ENCODE peak calls at places on chromosomes 5 and 9, in six cellular contexts. T is H1, R is stomach, Q is SK-N-SH, P is A549, J is K562. Z is an unnamed sample.

GRCh38 chr9:36995927-36996471 is 38.1 kb downstream of the PAX5 start:
- DNase-seq in T (peak), R (peak), Q (peak), P (peak), J (peak), Z (no peak)

GRCh38 chr5:177607452-177608192 is 7.7 kb downstream of the B4GALT7 start:
- DNase-seq in T (peak), R (peak), Q (peak), P (peak), J (peak), Z (peak)

GRCh38 chr9:134892820-134893420 is 12.3 kb downstream of the FCN2 start:
- DNase-seq in T (no peak), R (peak), Q (no peak), P (no peak), J (no peak), Z (no peak)

GRCh38 chr5:33170414-33170813 is 270.4 kb upstream of the TARS1 start:
- DNase-seq in T (no peak), R (no peak), Q (no peak), P (no peak), J (no peak), Z (no peak)

GRCh38 chr9:107732781-107733529 is 243.4 kb upstream of the KLF4 start:
- DNase-seq in T (no peak), R (peak), Q (no peak), P (no peak), J (no peak), Z (peak)

GRCh38 chr9:25716220-25716872 is 38.1 kb upstream of the TUSC1 start:
- DNase-seq in T (peak), R (peak), Q (peak), P (peak), J (no peak), Z (no peak)

GRCh38 chr9:33393581-33393980 is 8.8 kb downstream of the AQP7 start:
- DNase-seq in T (no peak), R (no peak), Q (no peak), P (no peak), J (no peak), Z (peak)

GRCh38 chr9:12798066-12798770 is 23.4 kb downstream of the LURAP1L start:
- DNase-seq in T (no peak), R (no peak), Q (no peak), P (no peak), J (no peak), Z (no peak)

GRCh38 chr9:133071484-133072150 is 9.8 kb downstream of the CEL start:
- DNase-seq in T (no peak), R (no peak), Q (peak), P (no peak), J (no peak), Z (no peak)

GRCh38 chr9:27861887-27862286 is 288.6 kb upstream of the C9orf72 start:
- DNase-seq in T (no peak), R (no peak), Q (no peak), P (no peak), J (no peak), Z (no peak)

GRCh38 chr5:147167529-147167928 is 67.3 kb upstream of the STK32A start:
- DNase-seq in T (no peak), R (no peak), Q (no peak), P (no peak), J (no peak), Z (no peak)

GRCh38 chr9:116391306-116391900 is 237.8 kb downstream of the PAPPA start:
- DNase-seq in T (no peak), R (no peak), Q (no peak), P (no peak), J (no peak), Z (no peak)

GRCh38 chr5:36606437-36607113 is at the start of gene SLC1A3:
- DNase-seq in T (no peak), R (peak), Q (no peak), P (peak), J (no peak), Z (peak)

GRCh38 chr5:176466245-176466871 is 18.2 kb downstream of the FAF2 start:
- DNase-seq in T (no peak), R (no peak), Q (no peak), P (no peak), J (no peak), Z (no peak)

GRCh38 chr5:145483211-145483610 is 351.9 kb downstream of the PRELID2 start:
- DNase-seq in T (no peak), R (no peak), Q (no peak), P (no peak), J (no peak), Z (no peak)

GRCh38 chr5:42591026-42591425 is 165.6 kb upstream of the CCDC152 start:
- DNase-seq in T (no peak), R (no peak), Q (no peak), P (no peak), J (no peak), Z (peak)

GRCh38 chr9:21160178-21160577 is 6.3 kb downstream of the IFNA21 start:
- DNase-seq in T (no peak), R (no peak), Q (no peak), P (no peak), J (no peak), Z (no peak)

GRCh38 chr9:124220551-124221451 is 36.9 kb upstream of the NEK6 start:
- DNase-seq in T (no peak), R (peak), Q (peak), P (peak), J (no peak), Z (no peak)

GRCh38 chr5:166257656-166258055 is 2033.8 kb upstream of the WWC1 start:
- DNase-seq in T (no peak), R (no peak), Q (no peak), P (no peak), J (no peak), Z (no peak)

GRCh38 chr5:78405820-78406750 is 45.7 kb downstream of the SCAMP1 start:
- DNase-seq in T (no peak), R (no peak), Q (no peak), P (peak), J (no peak), Z (no peak)

GRCh38 chr9:70491798-70492736 is 77.6 kb upstream of the KLF9 start:
- DNase-seq in T (no peak), R (no peak), Q (no peak), P (no peak), J (no peak), Z (no peak)

GRCh38 chr5:174222891-174223290 is 177.4 kb downstream of the NSG2 start:
- DNase-seq in T (no peak), R (no peak), Q (no peak), P (no peak), J (no peak), Z (no peak)

GRCh38 chr9:13386935-13387667 is 107.6 kb upstream of the MPDZ start:
- DNase-seq in T (no peak), R (no peak), Q (no peak), P (no peak), J (no peak), Z (no peak)

GRCh38 chr9:6049798-6050197 is 34.4 kb upstream of the RANBP6 start:
- DNase-seq in T (no peak), R (no peak), Q (no peak), P (no peak), J (peak), Z (no peak)

GRCh38 chr5:31936699-31937098 is 237.4 kb downstream of the GOLPH3 start:
- DNase-seq in T (no peak), R (no peak), Q (no peak), P (no peak), J (no peak), Z (no peak)

GRCh38 chr9:95202076-95202681 is 115.3 kb downstream of the FANCC start:
- DNase-seq in T (no peak), R (no peak), Q (no peak), P (no peak), J (no peak), Z (no peak)

GRCh38 chr9:79524266-79524665 is 47.5 kb upstream of the TLE4 start:
- DNase-seq in T (no peak), R (no peak), Q (no peak), P (no peak), J (no peak), Z (no peak)

GRCh38 chr5:23208959-23209431 is 298.4 kb upstream of the PRDM9 start:
- DNase-seq in T (peak), R (no peak), Q (peak), P (peak), J (peak), Z (no peak)

GRCh38 chr5:13913962-13914361 is 30.5 kb downstream of the DNAH5 start:
- DNase-seq in T (no peak), R (no peak), Q (no peak), P (no peak), J (no peak), Z (no peak)

GRCh38 chr5:35971186-35971877 is 19.9 kb downstream of the UGT3A1 start:
- DNase-seq in T (no peak), R (no peak), Q (no peak), P (no peak), J (no peak), Z (no peak)

GRCh38 chr5:9160747-9161146 is 385.1 kb downstream of the SEMA5A start:
- DNase-seq in T (no peak), R (no peak), Q (no peak), P (no peak), J (no peak), Z (no peak)

GRCh38 chr5:64744914-64745313 is 23.6 kb downstream of the SREK1IP1 start:
- DNase-seq in T (no peak), R (no peak), Q (no peak), P (no peak), J (no peak), Z (no peak)

GRCh38 chr9:87606921-87607521 is 109.4 kb downstream of the DAPK1 start:
- DNase-seq in T (no peak), R (no peak), Q (no peak), P (peak), J (no peak), Z (no peak)

GRCh38 chr5:73365301-73365853 is 83.2 kb downstream of the FOXD1 start:
- DNase-seq in T (no peak), R (no peak), Q (no peak), P (peak), J (no peak), Z (no peak)

GRCh38 chr9:109815366-109815947 is 35.5 kb downstream of the PALM2AKAP2 start:
- DNase-seq in T (no peak), R (no peak), Q (no peak), P (no peak), J (no peak), Z (no peak)

GRCh38 chr5:110297152-110297670 is 429.3 kb downstream of the TMEM232 start:
- DNase-seq in T (no peak), R (no peak), Q (no peak), P (no peak), J (no peak), Z (no peak)
- TF ChIP-seq EP300 in T (no peak), R (no peak), Q (no peak), P (no peak), J (no peak), Z (no peak)

GRCh38 chr5:100502684-100503083 is 32.5 kb upstream of the FAM174A start:
- DNase-seq in T (no peak), R (no peak), Q (no peak), P (no peak), J (no peak), Z (no peak)

GRCh38 chr5:100505984-100506670 is 29.0 kb upstream of the FAM174A start:
- DNase-seq in T (no peak), R (no peak), Q (no peak), P (no peak), J (no peak), Z (no peak)
- TF ChIP-seq EP300 in T (no peak), R (no peak), Q (no peak), P (no peak), J (no peak), Z (no peak)

DNA sequence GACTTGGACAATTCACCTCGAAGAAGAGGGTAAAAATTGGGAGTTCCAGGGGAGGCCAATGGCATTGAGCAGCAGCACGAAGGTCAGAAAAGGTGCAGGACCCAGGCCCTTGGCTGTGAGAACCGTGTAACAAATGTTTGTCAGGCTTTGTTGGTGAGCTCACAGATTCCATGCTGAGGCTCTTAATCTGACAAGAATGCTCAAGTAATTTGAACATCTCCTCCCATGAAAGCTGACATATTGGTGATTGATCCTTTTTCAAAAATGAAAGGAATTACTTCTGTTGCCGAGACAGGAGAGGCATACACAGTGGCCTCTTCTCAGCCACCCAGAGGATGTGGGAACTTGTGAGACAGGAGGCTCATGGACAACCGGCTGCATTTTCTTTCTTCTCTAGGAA is 11.6 kb downstream of the RAI14 start:
- DNase-seq in T (no peak), R (no peak), Q (no peak), P (no peak), J (no peak), Z (no peak)
- TF ChIP-seq EP300 in T (no peak), R (no peak), Q (no peak), P (no peak), J (no peak), Z (no peak)

GRCh38 chr9:130128782-130129424 is 43.3 kb upstream of the NCS1 start:
- DNase-seq in T (no peak), R (no peak), Q (no peak), P (no peak), J (no peak), Z (no peak)
- TF ChIP-seq EP300 in T (no peak), R (no peak), Q (no peak), P (no peak), J (no peak), Z (no peak)

GRCh38 chr5:143218563-143219170 is 184.8 kb downstream of the NR3C1 start:
- DNase-seq in T (no peak), R (no peak), Q (no peak), P (no peak), J (no peak), Z (no peak)

GRCh38 chr5:143217804-143218160 is 185.7 kb downstream of the NR3C1 start:
- DNase-seq in T (no peak), R (no peak), Q (no peak), P (no peak), J (no peak), Z (no peak)

GRCh38 chr5:143219696-143220095 is 183.8 kb downstream of the NR3C1 start:
- DNase-seq in T (no peak), R (no peak), Q (no peak), P (no peak), J (no peak), Z (no peak)

GRCh38 chr5:143217065-143217803 is 186.3 kb downstream of the NR3C1 start:
- DNase-seq in T (no peak), R (no peak), Q (no peak), P (no peak), J (no peak), Z (no peak)

GRCh38 chr5:143220748-143221211 is 182.7 kb downstream of the NR3C1 start:
- DNase-seq in T (no peak), R (no peak), Q (no peak), P (no peak), J (no peak), Z (no peak)
- TF ChIP-seq EP300 in T (no peak), R (no peak), Q (no peak), P (no peak), J (no peak), Z (no peak)

GRCh38 chr5:20420991-20421595 is 433.1 kb upstream of the CDH18 start:
- DNase-seq in T (no peak), R (no peak), Q (no peak), P (no peak), J (no peak), Z (no peak)
- TF ChIP-seq EP300 in T (no peak), R (no peak), Q (no peak), P (no peak), J (no peak), Z (no peak)

GRCh38 chr9:101362450-101362849 is 22.4 kb downstream of the BAAT start:
- DNase-seq in T (no peak), R (no peak), Q (no peak), P (no peak), J (peak), Z (no peak)

GRCh38 chr9:101369286-101369685 is 15.5 kb downstream of the BAAT start:
- DNase-seq in T (no peak), R (no peak), Q (no peak), P (peak), J (no peak), Z (no peak)

GRCh38 chr9:101366038-101366756 is 18.6 kb downstream of the BAAT start:
- DNase-seq in T (no peak), R (no peak), Q (no peak), P (peak), J (peak), Z (no peak)

GRCh38 chr9:101367323-101367722 is 17.5 kb downstream of the BAAT start:
- DNase-seq in T (no peak), R (no peak), Q (no peak), P (no peak), J (no peak), Z (no peak)

DNA sequence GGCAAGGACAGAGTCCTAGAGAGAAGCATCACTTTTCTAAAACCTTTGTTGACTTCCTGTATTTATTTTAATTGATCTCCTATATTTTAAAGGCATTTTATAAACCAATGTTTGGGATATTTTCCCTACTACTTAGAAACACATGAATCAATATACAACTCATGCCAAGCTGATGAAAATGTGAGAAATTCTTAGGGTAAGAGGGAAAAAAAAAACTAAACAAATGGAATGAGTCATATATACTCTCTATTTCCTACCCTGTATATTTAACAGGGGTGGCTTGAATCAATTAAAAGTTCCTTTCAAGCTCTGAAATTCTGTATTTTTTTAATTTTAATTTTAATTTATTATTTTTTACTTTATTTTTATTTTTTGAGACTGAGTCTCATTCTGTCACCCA is 19.6 kb downstream of the BAAT start:
- DNase-seq in T (no peak), R (no peak), Q (no peak), P (no peak), J (no peak), Z (no peak)
- TF ChIP-seq EP300 in T (no peak), R (no peak), Q (no peak), P (no peak), J (no peak), Z (no peak)